ENCODE peak calls at places on chromosome 4, in six cellular contexts. H is kidney tubule cell, F is NCI-H774, K is GM20000, L is nucleus accumbens, T is epithelial cell of esophagus. X is an unnamed sample.

GRCh38 chr4:40180356-40180755 is 16.5 kb upstream of the RHOH start:
- DNase-seq in H (peak; percentile 69), F (no peak), K (no peak), L (no peak), T (peak; percentile 92), X (peak; percentile 8)

GRCh38 chr4:28388471-28388870 is 1527.8 kb downstream of the STIM2 start:
- DNase-seq in H (no peak), F (no peak), K (no peak), L (no peak), T (peak; percentile 37), X (no peak)

GRCh38 chr4:11514780-11515432 is 86.2 kb upstream of the HS3ST1 start:
- DNase-seq in H (peak; percentile 15), F (no peak), K (no peak), L (no peak), T (peak; percentile 18), X (no peak)

GRCh38 chr4:7597281-7597680 is 162.6 kb upstream of the PSAPL1 start:
- DNase-seq in H (no peak), F (no peak), K (no peak), L (no peak), T (no peak), X (no peak)

GRCh38 chr4:122920473-122920872 is 1.9 kb downstream of the NUDT6 start:
- DNase-seq in H (no peak), F (no peak), K (no peak), L (no peak), T (no peak), X (no peak)

GRCh38 chr4:804804-805203 is 21.1 kb downstream of the CPLX1 start:
- DNase-seq in H (no peak), F (no peak), K (no peak), L (no peak), T (no peak), X (no peak)

GRCh38 chr4:123345924-123346300 is 50.7 kb upstream of the SPRY1 start:
- DNase-seq in H (no peak), F (no peak), K (no peak), L (no peak), T (no peak), X (no peak)

GRCh38 chr4:41209187-41209586 is 5.2 kb downstream of the APBB2 start:
- DNase-seq in H (peak; percentile 52), F (no peak), K (no peak), L (no peak), T (no peak), X (no peak)

GRCh38 chr4:101806914-101807313 is 16.4 kb downstream of the BANK1 start:
- DNase-seq in H (peak; percentile 73), F (no peak), K (peak; percentile 48), L (no peak), T (no peak), X (peak; percentile 68)

GRCh38 chr4:932713-933070 is 432 bp downstream of the TMEM175 start:
- DNase-seq in H (no peak), F (no peak), K (no peak), L (no peak), T (no peak), X (no peak)

GRCh38 chr4:5444918-5445517 is 263.3 kb downstream of the EVC2 start:
- DNase-seq in H (no peak), F (no peak), K (no peak), L (no peak), T (no peak), X (no peak)

GRCh38 chr4:176333076-176333475 is 13.3 kb downstream of the SPCS3 start:
- DNase-seq in H (no peak), F (no peak), K (no peak), L (no peak), T (no peak), X (no peak)

GRCh38 chr4:13184199-13184598 is 299.9 kb downstream of the RAB28 start:
- DNase-seq in H (no peak), F (no peak), K (no peak), L (no peak), T (no peak), X (no peak)

GRCh38 chr4:17068885-17069284 is 170.4 kb upstream of the LDB2 start:
- DNase-seq in H (no peak), F (no peak), K (no peak), L (no peak), T (no peak), X (no peak)

GRCh38 chr4:8710946-8711345 is 118.4 kb downstream of the CPZ start:
- DNase-seq in H (no peak), F (no peak), K (no peak), L (no peak), T (no peak), X (no peak)

GRCh38 chr4:183960021-183960420 is 54.9 kb downstream of the STOX2 start:
- DNase-seq in H (peak; percentile 74), F (peak; percentile 4), K (no peak), L (peak; percentile 77), T (peak; percentile 26), X (peak; percentile 73)

GRCh38 chr4:137510866-137511265 is 21.4 kb downstream of the PCDH18 start:
- DNase-seq in H (peak; percentile 52), F (no peak), K (no peak), L (no peak), T (peak; percentile 76), X (peak; percentile 61)

GRCh38 chr4:92235741-92236140 is 68.0 kb upstream of the GRID2 start:
- DNase-seq in H (peak; percentile 19), F (no peak), K (no peak), L (no peak), T (no peak), X (no peak)

GRCh38 chr4:174377613-174378012 is 93.9 kb downstream of the CEP44 start:
- DNase-seq in H (peak; percentile 67), F (no peak), K (no peak), L (no peak), T (peak; percentile 56), X (no peak)

GRCh38 chr4:95550566-95550965 is 1.8 kb upstream of the UNC5C start:
- DNase-seq in H (no peak), F (no peak), K (no peak), L (no peak), T (no peak), X (no peak)

GRCh38 chr4:38034986-38035882 is 75.0 kb downstream of the PTTG2 start:
- DNase-seq in H (peak; percentile 68), F (peak; percentile 31), K (peak; percentile 69), L (no peak), T (peak; percentile 66), X (peak; percentile 25)

GRCh38 chr4:174503079-174503724 is 19.1 kb downstream of the HPGD start:
- DNase-seq in H (no peak), F (no peak), K (no peak), L (no peak), T (peak; percentile 74), X (no peak)

GRCh38 chr4:15396157-15396800 is 31.6 kb upstream of the C1QTNF7 start:
- DNase-seq in H (peak; percentile 54), F (peak; percentile 19), K (peak; percentile 61), L (no peak), T (peak; percentile 64), X (peak; percentile 13)

GRCh38 chr4:15955670-15956069 is 7.3 kb downstream of the FGFBP2 start:
- DNase-seq in H (peak; percentile 12), F (no peak), K (no peak), L (no peak), T (peak; percentile 61), X (peak; percentile 8)

GRCh38 chr4:75011131-75011795 is 78.3 kb downstream of the PARM1 start:
- DNase-seq in H (peak; percentile 40), F (no peak), K (no peak), L (no peak), T (peak; percentile 46), X (no peak)

X was measured in Caki2.